ENCODE peak calls at places on chromosomes 7 and 10, in four cellular contexts. Y is germinal center, Z is naive B cell, B is NCI-H2171. X is an unnamed sample.

GRCh38 chr10:36344240-36344639 is 702.1 kb upstream of the FZD8 start:
- DNase-seq in Y (no peak), Z (no peak), B (no peak), X (no peak)

GRCh38 chr7:8360564-8361153 is 72.8 kb upstream of the NXPH1 start:
- DNase-seq in Y (no peak), Z (no peak), B (no peak), X (no peak)

GRCh38 chr7:149071641-149072437 is 18.7 kb downstream of the ZNF786 start:
- DNase-seq in Y (no peak), Z (no peak), B (no peak), X (peak; percentile 76)

GRCh38 chr10:73920084-73920483 is 9.2 kb downstream of the PLAU start:
- DNase-seq in Y (peak; percentile 48), Z (peak; percentile 24), B (no peak), X (no peak)

GRCh38 chr10:5441106-5441505 is 28.7 kb downstream of the NET1 start:
- DNase-seq in Y (no peak), Z (no peak), B (no peak), X (no peak)

GRCh38 chr7:129343099-129343700 is 91.0 kb upstream of the STRIP2 start:
- DNase-seq in Y (peak; percentile 35), Z (peak; percentile 24), B (peak; percentile 39), X (no peak)

GRCh38 chr7:2247141-2247985 is 5.3 kb downstream of the NUDT1 start:
- DNase-seq in Y (peak; percentile 58), Z (no peak), B (no peak), X (no peak)

GRCh38 chr10:68125770-68126169 is 16.5 kb downstream of the MYPN start:
- DNase-seq in Y (no peak), Z (no peak), B (no peak), X (no peak)

GRCh38 chr10:44628921-44629320 is 244.0 kb upstream of the CXCL12 start:
- DNase-seq in Y (no peak), Z (no peak), B (no peak), X (no peak)

GRCh38 chr10:18469125-18469524 is 182.3 kb downstream of the NSUN6 start:
- DNase-seq in Y (no peak), Z (no peak), B (no peak), X (no peak)

GRCh38 chr10:116403740-116404250 is 23.9 kb upstream of the PNLIPRP3 start:
- DNase-seq in Y (no peak), Z (no peak), B (no peak), X (no peak)

GRCh38 chr7:22445140-22445722 is 54.8 kb downstream of the STEAP1B start:
- DNase-seq in Y (peak; percentile 56), Z (peak; percentile 39), B (no peak), X (peak; percentile 89)

GRCh38 chr7:135316648-135317313 is 83.1 kb downstream of the STRA8 start:
- DNase-seq in Y (no peak), Z (no peak), B (no peak), X (no peak)

GRCh38 chr10:128060341-128060851 is 65.8 kb downstream of the MKI67 start:
- DNase-seq in Y (no peak), Z (no peak), B (no peak), X (peak; percentile 51)

GRCh38 chr10:12847361-12847975 is 154.0 kb downstream of the CCDC3 start:
- DNase-seq in Y (no peak), Z (no peak), B (no peak), X (no peak)

GRCh38 chr10:80599424-80599847 is 61.7 kb downstream of the SH2D4B start:
- DNase-seq in Y (peak; percentile 71), Z (no peak), B (peak; percentile 11), X (peak; percentile 81)